ENCODE peak calls at places on chromosome 17, in nine cellular contexts. S, E, M, J, T, O, R, Z and A are unnamed samples. For H3K27me3 and H3K4me1, the result is how much of the 10 kb centered on the place peaks cover.

GRCh38 chr17:69880591-69881112 is 194.4 kb upstream of the KCNJ16 start:
- DNase-seq in R (no peak), M (no peak), J (no peak), O (no peak), S (no peak), Z (no peak), T (no peak), E (no peak), A (no peak)

GRCh38 chr17:38703742-38704644 is 1.1 kb upstream of the MLLT6 start:
- DNase-seq in Z (peak), T (peak), R (peak), J (peak), S (peak), O (peak), M (peak), E (peak), A (peak)

GRCh38 chr17:42266918-42267766 is 9.0 kb downstream of the STAT5B start:
- DNase-seq in Z (no peak), E (peak), J (no peak), R (no peak), T (no peak), O (peak), M (no peak), S (no peak), A (no peak)

GRCh38 chr17:79937981-79938695 is 97.5 kb downstream of the TBC1D16 start:
- DNase-seq in T (no peak), Z (no peak), E (no peak), S (no peak), J (no peak), R (no peak), O (peak), M (no peak), A (no peak)

GRCh38 chr17:32958418-32958817 is 30.5 kb downstream of the TMEM98 start:
- DNase-seq in S (no peak), J (no peak), O (no peak), M (no peak), R (no peak), E (no peak), T (no peak), Z (no peak), A (no peak)

GRCh38 chr17:39861235-39861634 is 2.9 kb downstream of the IKZF3 start:
- DNase-seq in S (no peak), M (no peak), O (no peak), T (no peak), J (no peak), R (no peak), Z (no peak), E (no peak), A (no peak)

GRCh38 chr17:83055911-83056582 is 23.4 kb upstream of the METRNL start:
- DNase-seq in Z (peak), R (no peak), O (peak), T (peak), S (no peak), E (no peak), J (no peak), M (no peak), A (no peak)

GRCh38 chr17:5121186-5121841 is 5.5 kb downstream of the USP6 start:
- DNase-seq in T (peak), Z (no peak), J (no peak), O (no peak), M (no peak), E (no peak), R (no peak), S (peak), A (peak)

GRCh38 chr17:3808701-3809100 is 7.7 kb upstream of the ITGAE start:
- DNase-seq in J (no peak), Z (no peak), S (no peak), T (no peak), O (no peak), R (no peak), E (no peak), M (no peak), A (no peak)

GRCh38 chr17:5861246-5861645 is 208.9 kb upstream of the WSCD1 start:
- DNase-seq in Z (no peak), S (no peak), E (no peak), R (no peak), J (no peak), O (no peak), T (no peak), M (no peak), A (no peak)

GRCh38 chr17:33021731-33022408 is 30.2 kb downstream of the SPACA3 start:
- DNase-seq in E (no peak), O (peak), Z (no peak), T (no peak), S (no peak), J (no peak), R (no peak), M (no peak), A (no peak)

GRCh38 chr17:45096141-45096540 is 35.0 kb downstream of the NMT1 start:
- DNase-seq in J (no peak), S (no peak), Z (no peak), E (no peak), M (no peak), T (no peak), R (no peak), O (peak), A (no peak)

GRCh38 chr17:10059684-10060211 is 138.7 kb downstream of the GAS7 start:
- DNase-seq in Z (no peak), R (no peak), S (peak), E (no peak), J (no peak), O (peak), T (no peak), M (no peak), A (no peak)

GRCh38 chr17:14321476-14321949 is 20.6 kb downstream of the HS3ST3B1 start:
- DNase-seq in J (no peak), Z (no peak), O (no peak), M (no peak), T (no peak), R (no peak), S (no peak), E (no peak), A (no peak)

GRCh38 chr17:38922538-38923291 is 2.7 kb upstream of the LASP1NB start:
- DNase-seq in Z (no peak), E (no peak), M (no peak), T (peak), O (peak), J (peak), R (peak), S (peak), A (no peak)

GRCh38 chr17:80025140-80025539 is 10.5 kb downstream of the TBC1D16 start:
- DNase-seq in J (no peak), S (no peak), R (no peak), M (no peak), Z (no peak), E (no peak), O (no peak), T (no peak), A (no peak)

GRCh38 chr17:31216053-31216751 is 80.8 kb downstream of the OMG start:
- DNase-seq in O (peak), J (peak), E (peak), M (no peak), S (peak), R (no peak), Z (no peak), T (no peak), A (no peak)

GRCh38 chr17:62781356-62781755 is 26.8 kb downstream of the MARCHF10 start:
- DNase-seq in J (no peak), E (no peak), T (no peak), Z (no peak), O (peak), R (no peak), S (no peak), M (no peak), A (no peak)

GRCh38 chr17:39166437-39167335 is 725 bp upstream of the ARL5C start:
- DNase-seq in E (no peak), S (no peak), M (no peak), J (no peak), O (no peak), Z (no peak), T (no peak), R (no peak), A (no peak)

GRCh38 chr17:28743243-28744103 is at the start of gene TRAF4:
- DNase-seq in R (peak), S (peak), J (peak), M (peak), T (peak), O (peak), Z (peak), E (peak), A (no peak)

GRCh38 chr17:74850914-74851313 is 8.8 kb downstream of the GRIN2C start:
- DNase-seq in O (no peak), M (no peak), T (no peak), E (no peak), R (no peak), S (no peak), Z (no peak), J (no peak), A (no peak)

GRCh38 chr17:31915456-31916100 is 14.1 kb upstream of the UTP6 start:
- DNase-seq in S (no peak), J (no peak), T (no peak), E (no peak), Z (no peak), M (no peak), R (no peak), O (no peak), A (no peak)

GRCh38 chr17:6430769-6431168 is 4.2 kb downstream of the AIPL1 start:
- DNase-seq in E (no peak), Z (no peak), M (no peak), R (no peak), J (no peak), O (no peak), T (no peak), S (no peak), A (no peak)

GRCh38 chr17:10192963-10193362 is 5.4 kb downstream of the GAS7 start:
- DNase-seq in Z (no peak), T (no peak), E (no peak), J (no peak), S (no peak), O (peak), M (no peak), R (no peak), A (no peak)

GRCh38 chr17:21251611-21252010 is 1.6 kb downstream of the NATD1 start:
- DNase-seq in E (no peak), J (no peak), O (no peak), S (no peak), T (no peak), M (no peak), Z (no peak), R (no peak), A (no peak)

GRCh38 chr17:75476274-75476673 is 19.8 kb downstream of the TMEM94 start:
- DNase-seq in O (peak), E (no peak), Z (no peak), R (no peak), J (no peak), M (no peak), T (no peak), S (peak), A (no peak)

GRCh38 chr17:80790981-80791742 is 200.5 kb upstream of the CHMP6 start:
- DNase-seq in E (peak), S (no peak), O (no peak), R (no peak), M (no peak), Z (peak), J (no peak), T (no peak), A (no peak)

GRCh38 chr17:45768000-45768399 is 16.1 kb upstream of the CRHR1 start:
- DNase-seq in E (no peak), R (no peak), Z (no peak), S (no peak), M (no peak), J (no peak), T (no peak), O (peak), A (no peak)

GRCh38 chr17:32870027-32870670 is 6.8 kb downstream of the MYO1D start:
- DNase-seq in E (no peak), Z (no peak), M (no peak), T (no peak), S (peak), J (no peak), O (no peak), R (no peak), A (no peak)

GRCh38 chr17:48732688-48733629 is 4.4 kb upstream of the HOXB13 start:
- DNase-seq in T (peak), J (no peak), M (no peak), E (no peak), O (no peak), R (peak), S (no peak), Z (no peak), A (peak)
- H3K27me3 ChIP-seq in T (half or more), J (half or more), M (half or more), E (half or more), O (half or more), R (under half), S (under half), Z (half or more), A (half or more)

GRCh38 chr17:49502258-49502657 is 7.2 kb downstream of the NGFR start:
- DNase-seq in Z (no peak), R (no peak), E (no peak), T (no peak), M (no peak), J (no peak), S (no peak), O (no peak), A (no peak)
- H3K4me1 ChIP-seq in Z (under half), R (under half), E (under half), T (under half), M (under half), J (under half), S (under half), O (under half), A (under half)

GRCh38 chr17:73566905-73567782 is 77.1 kb downstream of the SDK2 start:
- DNase-seq in S (no peak), J (no peak), M (no peak), O (no peak), T (no peak), Z (no peak), E (peak), R (no peak), A (no peak)
- H3K27me3 ChIP-seq in S (under half), J (under half), M (under half), O (under half), T (under half), Z (under half), E (under half), R (under half), A (under half)

GRCh38 chr17:16976686-16977550 is 5.0 kb upstream of the TNFRSF13B start:
- DNase-seq in Z (no peak), S (no peak), O (no peak), E (no peak), R (no peak), J (no peak), M (no peak), T (no peak), A (no peak)
- H3K4me1 ChIP-seq in Z (under half), S (under half), O (under half), E (under half), R (under half), J (under half), M (under half), T (under half), A (under half)